ENCODE peak calls at places on chromosomes 6 and 20, in five cellular contexts. One of them, this sample, is unnamed.

GRCh38 chr6:152093711-152094110 is 286.2 kb downstream of the ESR1 start:
- DNase-seq in CD8-positive, alpha-beta T cell: no peak
- DNase-seq in MM.1S: no peak
- DNase-seq in GM12865: no peak
- DNase-seq in A549: no peak
- DNase-seq in this sample: no peak

GRCh38 chr6:161272600-161273355 is 1.1 kb downstream of the AGPAT4 start:
- DNase-seq in A549: no peak
- DNase-seq in MM.1S: no peak
- DNase-seq in CD8-positive, alpha-beta T cell: no peak
- DNase-seq in GM12865: no peak
- DNase-seq in this sample: no peak

GRCh38 chr6:43772571-43773049 is 2.6 kb downstream of the VEGFA start:
- DNase-seq in GM12865: peak
- DNase-seq in A549: no peak
- DNase-seq in CD8-positive, alpha-beta T cell: no peak
- DNase-seq in MM.1S: peak
- DNase-seq in this sample: no peak

GRCh38 chr20:13458860-13459451 is 179.8 kb downstream of the TASP1 start:
- DNase-seq in A549: peak
- DNase-seq in MM.1S: peak
- DNase-seq in GM12865: peak
- DNase-seq in CD8-positive, alpha-beta T cell: no peak
- DNase-seq in this sample: no peak

GRCh38 chr6:163777379-163777686 is 362.8 kb downstream of the QKI start:
- DNase-seq in CD8-positive, alpha-beta T cell: no peak
- DNase-seq in MM.1S: no peak
- DNase-seq in A549: no peak
- DNase-seq in GM12865: no peak
- DNase-seq in this sample: no peak

GRCh38 chr20:17014217-17014616 is 212.6 kb upstream of the PCSK2 start:
- DNase-seq in MM.1S: no peak
- DNase-seq in CD8-positive, alpha-beta T cell: no peak
- DNase-seq in A549: no peak
- DNase-seq in GM12865: no peak
- DNase-seq in this sample: no peak

GRCh38 chr6:111033628-111034289 is 51.9 kb downstream of the RPF2 start:
- DNase-seq in GM12865: no peak
- DNase-seq in A549: no peak
- DNase-seq in MM.1S: no peak
- DNase-seq in CD8-positive, alpha-beta T cell: no peak
- DNase-seq in this sample: no peak

GRCh38 chr20:3994125-3994524 is 21.2 kb downstream of the RNF24 start:
- DNase-seq in A549: no peak
- DNase-seq in GM12865: no peak
- DNase-seq in MM.1S: no peak
- DNase-seq in CD8-positive, alpha-beta T cell: no peak
- DNase-seq in this sample: no peak

GRCh38 chr6:33124525-33124901 is 48.7 kb downstream of the HLA-DPB1 start:
- DNase-seq in MM.1S: no peak
- DNase-seq in GM12865: no peak
- DNase-seq in CD8-positive, alpha-beta T cell: no peak
- DNase-seq in A549: no peak
- DNase-seq in this sample: no peak

GRCh38 chr20:56624786-56625681 is 4.1 kb upstream of the TFAP2C start:
- DNase-seq in GM12865: no peak
- DNase-seq in MM.1S: no peak
- DNase-seq in A549: no peak
- DNase-seq in CD8-positive, alpha-beta T cell: no peak
- DNase-seq in this sample: no peak

GRCh38 chr20:56875052-56875663 is 246.1 kb downstream of the TFAP2C start:
- DNase-seq in A549: peak
- DNase-seq in GM12865: no peak
- DNase-seq in CD8-positive, alpha-beta T cell: no peak
- DNase-seq in MM.1S: peak
- DNase-seq in this sample: peak

GRCh38 chr6:439681-440167 is 48.2 kb downstream of the IRF4 start:
- DNase-seq in A549: no peak
- DNase-seq in CD8-positive, alpha-beta T cell: no peak
- DNase-seq in MM.1S: no peak
- DNase-seq in GM12865: no peak
- DNase-seq in this sample: no peak

GRCh38 chr20:61753987-61754956 is 311.4 kb downstream of the TAF4 start:
- DNase-seq in MM.1S: no peak
- DNase-seq in CD8-positive, alpha-beta T cell: no peak
- DNase-seq in A549: no peak
- DNase-seq in GM12865: no peak
- DNase-seq in this sample: no peak

GRCh38 chr20:17298169-17298568 is 71.3 kb downstream of the PCSK2 start:
- DNase-seq in A549: no peak
- DNase-seq in GM12865: no peak
- DNase-seq in MM.1S: no peak
- DNase-seq in CD8-positive, alpha-beta T cell: no peak
- DNase-seq in this sample: no peak

GRCh38 chr20:10579942-10580341 is 93.9 kb downstream of the JAG1 start:
- DNase-seq in A549: no peak
- DNase-seq in GM12865: no peak
- DNase-seq in MM.1S: no peak
- DNase-seq in CD8-positive, alpha-beta T cell: no peak
- DNase-seq in this sample: no peak

GRCh38 chr20:427849-428657 is 20.0 kb downstream of the RBCK1 start:
- DNase-seq in GM12865: no peak
- DNase-seq in MM.1S: no peak
- DNase-seq in A549: no peak
- DNase-seq in CD8-positive, alpha-beta T cell: no peak
- DNase-seq in this sample: no peak

GRCh38 chr6:118804091-118804490 is 89.9 kb upstream of the ASF1A start:
- DNase-seq in CD8-positive, alpha-beta T cell: no peak
- DNase-seq in GM12865: no peak
- DNase-seq in MM.1S: no peak
- DNase-seq in A549: no peak
- DNase-seq in this sample: no peak

GRCh38 chr6:33595001-33595846 is 15.1 kb upstream of the BAK1 start:
- DNase-seq in A549: no peak
- DNase-seq in CD8-positive, alpha-beta T cell: no peak
- DNase-seq in GM12865: no peak
- DNase-seq in MM.1S: no peak
- DNase-seq in this sample: no peak

GRCh38 chr6:3695065-3695830 is 56.3 kb downstream of the PXDC1 start:
- DNase-seq in MM.1S: no peak
- DNase-seq in CD8-positive, alpha-beta T cell: no peak
- DNase-seq in GM12865: no peak
- DNase-seq in A549: no peak
- DNase-seq in this sample: no peak

GRCh38 chr6:119347466-119348307 is 1.9 kb downstream of the MAN1A1 start:
- DNase-seq in MM.1S: peak
- DNase-seq in GM12865: peak
- DNase-seq in A549: no peak
- DNase-seq in CD8-positive, alpha-beta T cell: peak
- DNase-seq in this sample: no peak

GRCh38 chr6:151081658-151082057 is 158.1 kb upstream of the AKAP12 start:
- DNase-seq in GM12865: no peak
- DNase-seq in A549: no peak
- DNase-seq in CD8-positive, alpha-beta T cell: no peak
- DNase-seq in MM.1S: no peak
- DNase-seq in this sample: no peak

GRCh38 chr20:11124849-11125505 is 451.2 kb upstream of the JAG1 start:
- DNase-seq in GM12865: no peak
- DNase-seq in MM.1S: no peak
- DNase-seq in A549: no peak
- DNase-seq in CD8-positive, alpha-beta T cell: no peak
- DNase-seq in this sample: no peak

GRCh38 chr6:166382933-166383816 is at the start of gene MPC1:
- DNase-seq in MM.1S: peak
- DNase-seq in CD8-positive, alpha-beta T cell: peak
- DNase-seq in A549: peak
- DNase-seq in GM12865: peak
- DNase-seq in this sample: peak

GRCh38 chr20:25058797-25059486 is 1.0 kb upstream of the ACSS1 start:
- DNase-seq in GM12865: peak
- DNase-seq in CD8-positive, alpha-beta T cell: no peak
- DNase-seq in A549: peak
- DNase-seq in MM.1S: no peak
- DNase-seq in this sample: no peak

GRCh38 chr6:74070091-74070490 is 374.1 kb downstream of the CD109 start:
- DNase-seq in MM.1S: no peak
- DNase-seq in A549: no peak
- DNase-seq in GM12865: no peak
- DNase-seq in CD8-positive, alpha-beta T cell: no peak
- DNase-seq in this sample: peak

GRCh38 chr20:38073307-38074010 is 39.9 kb downstream of the RPRD1B start:
- DNase-seq in GM12865: peak
- DNase-seq in A549: no peak
- DNase-seq in MM.1S: peak
- DNase-seq in CD8-positive, alpha-beta T cell: no peak
- DNase-seq in this sample: peak

GRCh38 chr6:28107506-28107905 is 16.9 kb upstream of the ZSCAN16 start:
- DNase-seq in CD8-positive, alpha-beta T cell: no peak
- DNase-seq in A549: no peak
- DNase-seq in MM.1S: no peak
- DNase-seq in GM12865: no peak
- DNase-seq in this sample: no peak

GRCh38 chr6:70423189-70424133 is 10.2 kb downstream of the FAM135A start:
- DNase-seq in GM12865: no peak
- DNase-seq in MM.1S: no peak
- DNase-seq in A549: no peak
- DNase-seq in CD8-positive, alpha-beta T cell: no peak
- DNase-seq in this sample: no peak

GRCh38 chr6:154482858-154483257 is 27.6 kb downstream of the CNKSR3 start:
- DNase-seq in CD8-positive, alpha-beta T cell: no peak
- DNase-seq in GM12865: no peak
- DNase-seq in A549: no peak
- DNase-seq in MM.1S: no peak
- DNase-seq in this sample: no peak

GRCh38 chr6:7468382-7469081 is 72.9 kb upstream of the DSP start:
- DNase-seq in A549: peak
- DNase-seq in MM.1S: no peak
- DNase-seq in GM12865: no peak
- DNase-seq in CD8-positive, alpha-beta T cell: no peak
- DNase-seq in this sample: peak

GRCh38 chr6:130900913-130901312 is 73.7 kb downstream of the SMLR1 start:
- DNase-seq in CD8-positive, alpha-beta T cell: no peak
- DNase-seq in GM12865: no peak
- DNase-seq in A549: peak
- DNase-seq in MM.1S: no peak
- DNase-seq in this sample: no peak

GRCh38 chr6:43020847-43021246 is 576 bp upstream of the RRP36 start:
- DNase-seq in A549: no peak
- DNase-seq in GM12865: no peak
- DNase-seq in CD8-positive, alpha-beta T cell: no peak
- DNase-seq in MM.1S: no peak
- DNase-seq in this sample: no peak

GRCh38 chr6:20575691-20576451 is 41.6 kb downstream of the CDKAL1 start:
- DNase-seq in GM12865: no peak
- DNase-seq in A549: no peak
- DNase-seq in CD8-positive, alpha-beta T cell: no peak
- DNase-seq in MM.1S: no peak
- DNase-seq in this sample: no peak

GRCh38 chr6:13383280-13384163 is 55.2 kb upstream of the TBC1D7 start:
- DNase-seq in A549: no peak
- DNase-seq in GM12865: peak
- DNase-seq in MM.1S: peak
- DNase-seq in CD8-positive, alpha-beta T cell: no peak
- DNase-seq in this sample: no peak
- TF ChIP-seq CTCF in A549: no peak
- TF ChIP-seq CTCF in GM12865: peak
- TF ChIP-seq CTCF in MM.1S: peak
- TF ChIP-seq CTCF in CD8-positive, alpha-beta T cell: no peak
- TF ChIP-seq CTCF in this sample: no peak

GRCh38 chr6:1542335-1542734 is 67.4 kb upstream of the FOXC1 start:
- DNase-seq in A549: no peak
- DNase-seq in CD8-positive, alpha-beta T cell: no peak
- DNase-seq in MM.1S: no peak
- DNase-seq in GM12865: no peak
- DNase-seq in this sample: no peak

GRCh38 chr6:1544603-1545002 is 65.1 kb upstream of the FOXC1 start:
- DNase-seq in GM12865: no peak
- DNase-seq in MM.1S: no peak
- DNase-seq in CD8-positive, alpha-beta T cell: no peak
- DNase-seq in A549: no peak
- DNase-seq in this sample: no peak

GRCh38 chr6:1540864-1541521 is 68.7 kb upstream of the FOXC1 start:
- DNase-seq in MM.1S: no peak
- DNase-seq in A549: no peak
- DNase-seq in GM12865: no peak
- DNase-seq in CD8-positive, alpha-beta T cell: no peak
- DNase-seq in this sample: no peak

GRCh38 chr6:1544000-1544399 is 65.7 kb upstream of the FOXC1 start:
- DNase-seq in CD8-positive, alpha-beta T cell: no peak
- DNase-seq in GM12865: no peak
- DNase-seq in MM.1S: no peak
- DNase-seq in A549: no peak
- DNase-seq in this sample: no peak

GRCh38 chr6:1542764-1543163 is 67.0 kb upstream of the FOXC1 start:
- DNase-seq in CD8-positive, alpha-beta T cell: no peak
- DNase-seq in MM.1S: no peak
- DNase-seq in GM12865: no peak
- DNase-seq in A549: no peak
- DNase-seq in this sample: no peak
- H3K4me3 ChIP-seq in CD8-positive, alpha-beta T cell: no peak
- H3K4me3 ChIP-seq in MM.1S: no peak
- H3K4me3 ChIP-seq in GM12865: no peak
- H3K4me3 ChIP-seq in A549: no peak
- H3K4me3 ChIP-seq in this sample: no peak

GRCh38 chr6:106084973-106085686 is 1.0 kb upstream of the PRDM1 start:
- DNase-seq in GM12865: no peak
- DNase-seq in MM.1S: peak
- DNase-seq in A549: no peak
- DNase-seq in CD8-positive, alpha-beta T cell: no peak
- DNase-seq in this sample: no peak

GRCh38 chr6:106084106-106084963 is 1.8 kb upstream of the PRDM1 start:
- DNase-seq in A549: peak
- DNase-seq in MM.1S: peak
- DNase-seq in GM12865: peak
- DNase-seq in CD8-positive, alpha-beta T cell: no peak
- DNase-seq in this sample: no peak

GRCh38 chr6:106087548-106088325 is 1.6 kb downstream of the PRDM1 start:
- DNase-seq in A549: no peak
- DNase-seq in CD8-positive, alpha-beta T cell: no peak
- DNase-seq in MM.1S: peak
- DNase-seq in GM12865: no peak
- DNase-seq in this sample: no peak

GRCh38 chr6:106085687-106085983 is 501 bp upstream of the PRDM1 start:
- DNase-seq in CD8-positive, alpha-beta T cell: no peak
- DNase-seq in A549: no peak
- DNase-seq in MM.1S: no peak
- DNase-seq in GM12865: no peak
- DNase-seq in this sample: no peak

GRCh38 chr6:106085984-106086832 is at the start of gene PRDM1:
- DNase-seq in MM.1S: peak
- DNase-seq in CD8-positive, alpha-beta T cell: peak
- DNase-seq in A549: peak
- DNase-seq in GM12865: peak
- DNase-seq in this sample: no peak
- TF ChIP-seq CTCF in MM.1S: peak
- TF ChIP-seq CTCF in CD8-positive, alpha-beta T cell: no peak
- TF ChIP-seq CTCF in A549: no peak
- TF ChIP-seq CTCF in GM12865: peak
- TF ChIP-seq CTCF in this sample: peak

GRCh38 chr20:51022803-51023616 is at the start of gene KCNG1:
- DNase-seq in A549: peak
- DNase-seq in CD8-positive, alpha-beta T cell: no peak
- DNase-seq in MM.1S: peak
- DNase-seq in GM12865: no peak
- DNase-seq in this sample: no peak
- H3K4me3 ChIP-seq in A549: peak
- H3K4me3 ChIP-seq in CD8-positive, alpha-beta T cell: no peak
- H3K4me3 ChIP-seq in MM.1S: peak
- H3K4me3 ChIP-seq in GM12865: no peak
- H3K4me3 ChIP-seq in this sample: peak

This sample was measured in BJ.